ENCODE peak calls at places on chromosomes 6 and 20, in seven cellular contexts. One of them, this sample, is unnamed.

GRCh38 chr20:43243672-43244269 is 54.1 kb upstream of the PTPRT start:
- DNase-seq in SK-N-MC: no peak
- DNase-seq in neural progenitor cell: peak
- DNase-seq in OCI-LY7: peak
- DNase-seq in GM06990: no peak
- DNase-seq in cardiac fibroblast: no peak
- DNase-seq in cardiac muscle cell: peak
- DNase-seq in this sample: no peak

GRCh38 chr20:2617099-2617714 is 35.2 kb upstream of the NOP56 start:
- DNase-seq in SK-N-MC: no peak
- DNase-seq in neural progenitor cell: no peak
- DNase-seq in OCI-LY7: peak
- DNase-seq in GM06990: peak
- DNase-seq in cardiac fibroblast: no peak
- DNase-seq in cardiac muscle cell: no peak
- DNase-seq in this sample: no peak

GRCh38 chr20:34294563-34294962 is 8.6 kb downstream of the AHCY start:
- DNase-seq in SK-N-MC: no peak
- DNase-seq in neural progenitor cell: no peak
- DNase-seq in OCI-LY7: no peak
- DNase-seq in GM06990: no peak
- DNase-seq in cardiac fibroblast: no peak
- DNase-seq in cardiac muscle cell: no peak
- DNase-seq in this sample: no peak

GRCh38 chr20:362271-363254 is 15.7 kb downstream of the NRSN2 start:
- DNase-seq in SK-N-MC: no peak
- DNase-seq in neural progenitor cell: no peak
- DNase-seq in OCI-LY7: peak
- DNase-seq in GM06990: peak
- DNase-seq in cardiac fibroblast: peak
- DNase-seq in cardiac muscle cell: peak
- DNase-seq in this sample: peak

GRCh38 chr6:41284726-41285125 is 1.8 kb downstream of the TREM1 start:
- DNase-seq in SK-N-MC: no peak
- DNase-seq in neural progenitor cell: no peak
- DNase-seq in OCI-LY7: no peak
- DNase-seq in GM06990: no peak
- DNase-seq in cardiac fibroblast: peak
- DNase-seq in cardiac muscle cell: peak
- DNase-seq in this sample: peak

GRCh38 chr6:125913864-125914351 is 42.7 kb upstream of the HINT3 start:
- DNase-seq in SK-N-MC: no peak
- DNase-seq in neural progenitor cell: no peak
- DNase-seq in OCI-LY7: no peak
- DNase-seq in GM06990: no peak
- DNase-seq in cardiac fibroblast: peak
- DNase-seq in cardiac muscle cell: peak
- DNase-seq in this sample: peak

GRCh38 chr6:14456941-14457340 is 339.4 kb downstream of the CD83 start:
- DNase-seq in SK-N-MC: no peak
- DNase-seq in neural progenitor cell: no peak
- DNase-seq in OCI-LY7: no peak
- DNase-seq in GM06990: no peak
- DNase-seq in cardiac fibroblast: no peak
- DNase-seq in cardiac muscle cell: no peak
- DNase-seq in this sample: no peak

GRCh38 chr20:25285856-25286798 is 38.2 kb downstream of the PYGB start:
- DNase-seq in SK-N-MC: no peak
- DNase-seq in neural progenitor cell: no peak
- DNase-seq in OCI-LY7: no peak
- DNase-seq in GM06990: no peak
- DNase-seq in cardiac fibroblast: no peak
- DNase-seq in cardiac muscle cell: no peak
- DNase-seq in this sample: no peak

GRCh38 chr6:33745558-33745957 is 1.1 kb downstream of the IP6K3 start:
- DNase-seq in SK-N-MC: no peak
- DNase-seq in neural progenitor cell: no peak
- DNase-seq in OCI-LY7: no peak
- DNase-seq in GM06990: no peak
- DNase-seq in cardiac fibroblast: no peak
- DNase-seq in cardiac muscle cell: no peak
- DNase-seq in this sample: no peak

GRCh38 chr6:162706236-162706635 is 21.3 kb downstream of the PRKN start:
- DNase-seq in SK-N-MC: peak
- DNase-seq in neural progenitor cell: no peak
- DNase-seq in OCI-LY7: no peak
- DNase-seq in GM06990: no peak
- DNase-seq in cardiac fibroblast: peak
- DNase-seq in cardiac muscle cell: peak
- DNase-seq in this sample: no peak

GRCh38 chr20:32565735-32566032 is 19.4 kb downstream of the NOL4L start:
- DNase-seq in SK-N-MC: no peak
- DNase-seq in neural progenitor cell: no peak
- DNase-seq in OCI-LY7: no peak
- DNase-seq in GM06990: no peak
- DNase-seq in cardiac fibroblast: no peak
- DNase-seq in cardiac muscle cell: no peak
- DNase-seq in this sample: no peak

GRCh38 chr20:43948455-43948854 is 33.8 kb downstream of the TOX2 start:
- DNase-seq in SK-N-MC: no peak
- DNase-seq in neural progenitor cell: no peak
- DNase-seq in OCI-LY7: no peak
- DNase-seq in GM06990: no peak
- DNase-seq in cardiac fibroblast: no peak
- DNase-seq in cardiac muscle cell: no peak
- DNase-seq in this sample: no peak

GRCh38 chr6:41642960-41643898 is 5.0 kb downstream of the MDFI start:
- DNase-seq in SK-N-MC: peak
- DNase-seq in neural progenitor cell: no peak
- DNase-seq in OCI-LY7: no peak
- DNase-seq in GM06990: no peak
- DNase-seq in cardiac fibroblast: no peak
- DNase-seq in cardiac muscle cell: no peak
- DNase-seq in this sample: no peak

GRCh38 chr20:58603656-58604184 is 47.4 kb upstream of the STX16 start:
- DNase-seq in SK-N-MC: no peak
- DNase-seq in neural progenitor cell: no peak
- DNase-seq in OCI-LY7: no peak
- DNase-seq in GM06990: no peak
- DNase-seq in cardiac fibroblast: peak
- DNase-seq in cardiac muscle cell: no peak
- DNase-seq in this sample: no peak

GRCh38 chr6:108165714-108166663 is at the start of gene NR2E1:
- DNase-seq in SK-N-MC: peak
- DNase-seq in neural progenitor cell: peak
- DNase-seq in OCI-LY7: no peak
- DNase-seq in GM06990: no peak
- DNase-seq in cardiac fibroblast: peak
- DNase-seq in cardiac muscle cell: no peak
- DNase-seq in this sample: no peak

GRCh38 chr6:18016133-18016532 is 28.7 kb upstream of the KIF13A start:
- DNase-seq in SK-N-MC: no peak
- DNase-seq in neural progenitor cell: no peak
- DNase-seq in OCI-LY7: no peak
- DNase-seq in GM06990: no peak
- DNase-seq in cardiac fibroblast: peak
- DNase-seq in cardiac muscle cell: no peak
- DNase-seq in this sample: no peak

GRCh38 chr20:841568-842546 is 8.3 kb downstream of the FAM110A start:
- DNase-seq in SK-N-MC: no peak
- DNase-seq in neural progenitor cell: peak
- DNase-seq in OCI-LY7: no peak
- DNase-seq in GM06990: no peak
- DNase-seq in cardiac fibroblast: no peak
- DNase-seq in cardiac muscle cell: no peak
- DNase-seq in this sample: no peak

GRCh38 chr6:33160728-33161323 is 31.4 kb downstream of the COL11A2 start:
- DNase-seq in SK-N-MC: no peak
- DNase-seq in neural progenitor cell: no peak
- DNase-seq in OCI-LY7: no peak
- DNase-seq in GM06990: no peak
- DNase-seq in cardiac fibroblast: peak
- DNase-seq in cardiac muscle cell: peak
- DNase-seq in this sample: peak

GRCh38 chr6:30325150-30325872 is 1.4 kb upstream of the TRIM39 start:
- DNase-seq in SK-N-MC: no peak
- DNase-seq in neural progenitor cell: peak
- DNase-seq in OCI-LY7: peak
- DNase-seq in GM06990: no peak
- DNase-seq in cardiac fibroblast: peak
- DNase-seq in cardiac muscle cell: peak
- DNase-seq in this sample: no peak

GRCh38 chr6:118810420-118811027 is 83.4 kb upstream of the ASF1A start:
- DNase-seq in SK-N-MC: no peak
- DNase-seq in neural progenitor cell: no peak
- DNase-seq in OCI-LY7: peak
- DNase-seq in GM06990: peak
- DNase-seq in cardiac fibroblast: no peak
- DNase-seq in cardiac muscle cell: no peak
- DNase-seq in this sample: no peak

GRCh38 chr6:108383967-108384366 is 89.1 kb downstream of the AFG1L start:
- DNase-seq in SK-N-MC: no peak
- DNase-seq in neural progenitor cell: no peak
- DNase-seq in OCI-LY7: no peak
- DNase-seq in GM06990: no peak
- DNase-seq in cardiac fibroblast: no peak
- DNase-seq in cardiac muscle cell: no peak
- DNase-seq in this sample: no peak

GRCh38 chr20:37387519-37388269 is 41.8 kb downstream of the SRC start:
- DNase-seq in SK-N-MC: no peak
- DNase-seq in neural progenitor cell: no peak
- DNase-seq in OCI-LY7: no peak
- DNase-seq in GM06990: no peak
- DNase-seq in cardiac fibroblast: no peak
- DNase-seq in cardiac muscle cell: no peak
- DNase-seq in this sample: no peak

GRCh38 chr20:40641212-40641611 is 47.8 kb downstream of the MAFB start:
- DNase-seq in SK-N-MC: no peak
- DNase-seq in neural progenitor cell: no peak
- DNase-seq in OCI-LY7: no peak
- DNase-seq in GM06990: no peak
- DNase-seq in cardiac fibroblast: no peak
- DNase-seq in cardiac muscle cell: no peak
- DNase-seq in this sample: no peak

GRCh38 chr20:44092551-44093248 is 94.3 kb downstream of the JPH2 start:
- DNase-seq in SK-N-MC: no peak
- DNase-seq in neural progenitor cell: peak
- DNase-seq in OCI-LY7: peak
- DNase-seq in GM06990: no peak
- DNase-seq in cardiac fibroblast: peak
- DNase-seq in cardiac muscle cell: peak
- DNase-seq in this sample: no peak

GRCh38 chr6:43736844-43737243 is 33.2 kb upstream of the VEGFA start:
- DNase-seq in SK-N-MC: no peak
- DNase-seq in neural progenitor cell: no peak
- DNase-seq in OCI-LY7: no peak
- DNase-seq in GM06990: no peak
- DNase-seq in cardiac fibroblast: no peak
- DNase-seq in cardiac muscle cell: no peak
- DNase-seq in this sample: no peak

GRCh38 chr6:84777888-84778287 is 13.5 kb upstream of the TBX18 start:
- DNase-seq in SK-N-MC: no peak
- DNase-seq in neural progenitor cell: no peak
- DNase-seq in OCI-LY7: no peak
- DNase-seq in GM06990: no peak
- DNase-seq in cardiac fibroblast: peak
- DNase-seq in cardiac muscle cell: no peak
- DNase-seq in this sample: no peak

GRCh38 chr20:15654208-15654649 is 919.0 kb downstream of the KIF16B start:
- DNase-seq in SK-N-MC: no peak
- DNase-seq in neural progenitor cell: peak
- DNase-seq in OCI-LY7: peak
- DNase-seq in GM06990: peak
- DNase-seq in cardiac fibroblast: peak
- DNase-seq in cardiac muscle cell: peak
- DNase-seq in this sample: no peak

GRCh38 chr20:13995086-13995665 is at the start of gene MACROD2:
- DNase-seq in SK-N-MC: no peak
- DNase-seq in neural progenitor cell: peak
- DNase-seq in OCI-LY7: no peak
- DNase-seq in GM06990: peak
- DNase-seq in cardiac fibroblast: peak
- DNase-seq in cardiac muscle cell: peak
- DNase-seq in this sample: peak

GRCh38 chr6:121430514-121431460 is 4.7 kb upstream of the GJA1 start:
- DNase-seq in SK-N-MC: peak
- DNase-seq in neural progenitor cell: peak
- DNase-seq in OCI-LY7: no peak
- DNase-seq in GM06990: no peak
- DNase-seq in cardiac fibroblast: peak
- DNase-seq in cardiac muscle cell: peak
- DNase-seq in this sample: no peak

GRCh38 chr20:34907616-34908469 is 31.4 kb downstream of the ACSS2 start:
- DNase-seq in SK-N-MC: peak
- DNase-seq in neural progenitor cell: peak
- DNase-seq in OCI-LY7: no peak
- DNase-seq in GM06990: no peak
- DNase-seq in cardiac fibroblast: peak
- DNase-seq in cardiac muscle cell: peak
- DNase-seq in this sample: peak

GRCh38 chr6:137342607-137343186 is 123.5 kb upstream of the IFNGR1 start:
- DNase-seq in SK-N-MC: no peak
- DNase-seq in neural progenitor cell: no peak
- DNase-seq in OCI-LY7: no peak
- DNase-seq in GM06990: no peak
- DNase-seq in cardiac fibroblast: no peak
- DNase-seq in cardiac muscle cell: no peak
- DNase-seq in this sample: no peak
- H3K4me3 ChIP-seq in SK-N-MC: no peak
- H3K4me3 ChIP-seq in neural progenitor cell: no peak
- H3K4me3 ChIP-seq in OCI-LY7: peak
- H3K4me3 ChIP-seq in GM06990: peak
- H3K4me3 ChIP-seq in cardiac fibroblast: peak
- H3K4me3 ChIP-seq in cardiac muscle cell: no peak
- H3K4me3 ChIP-seq in this sample: peak

GRCh38 chr20:53880108-53880641 is 190.2 kb downstream of the BCAS1 start:
- DNase-seq in SK-N-MC: no peak
- DNase-seq in neural progenitor cell: no peak
- DNase-seq in OCI-LY7: no peak
- DNase-seq in GM06990: no peak
- DNase-seq in cardiac fibroblast: no peak
- DNase-seq in cardiac muscle cell: no peak
- DNase-seq in this sample: no peak
- H3K4me3 ChIP-seq in SK-N-MC: no peak
- H3K4me3 ChIP-seq in neural progenitor cell: no peak
- H3K4me3 ChIP-seq in OCI-LY7: no peak
- H3K4me3 ChIP-seq in GM06990: no peak
- H3K4me3 ChIP-seq in cardiac fibroblast: no peak
- H3K4me3 ChIP-seq in cardiac muscle cell: no peak
- H3K4me3 ChIP-seq in this sample: no peak

GRCh38 chr6:19142236-19142635 is 694.9 kb upstream of the ID4 start:
- DNase-seq in SK-N-MC: no peak
- DNase-seq in neural progenitor cell: no peak
- DNase-seq in OCI-LY7: no peak
- DNase-seq in GM06990: no peak
- DNase-seq in cardiac fibroblast: no peak
- DNase-seq in cardiac muscle cell: no peak
- DNase-seq in this sample: no peak
- H3K4me3 ChIP-seq in SK-N-MC: no peak
- H3K4me3 ChIP-seq in neural progenitor cell: no peak
- H3K4me3 ChIP-seq in OCI-LY7: no peak
- H3K4me3 ChIP-seq in GM06990: no peak
- H3K4me3 ChIP-seq in cardiac fibroblast: no peak
- H3K4me3 ChIP-seq in cardiac muscle cell: no peak
- H3K4me3 ChIP-seq in this sample: no peak

GRCh38 chr6:138054982-138055381 is 52.2 kb downstream of the PERP start:
- DNase-seq in SK-N-MC: no peak
- DNase-seq in neural progenitor cell: no peak
- DNase-seq in OCI-LY7: no peak
- DNase-seq in GM06990: no peak
- DNase-seq in cardiac fibroblast: no peak
- DNase-seq in cardiac muscle cell: no peak
- DNase-seq in this sample: no peak
- H3K4me3 ChIP-seq in SK-N-MC: no peak
- H3K4me3 ChIP-seq in neural progenitor cell: no peak
- H3K4me3 ChIP-seq in OCI-LY7: no peak
- H3K4me3 ChIP-seq in GM06990: no peak
- H3K4me3 ChIP-seq in cardiac fibroblast: no peak
- H3K4me3 ChIP-seq in cardiac muscle cell: no peak
- H3K4me3 ChIP-seq in this sample: no peak